ENCODE peak calls at places on chromosomes 3 and 15, in four cellular contexts. H is RWPE1, G is GM06990, J is B cell. U is an unnamed sample.

GRCh38 chr15:57376695-57377477 is 581 bp downstream of the CGNL1 start:
- DNase-seq in H (peak; percentile 38), G (no peak), J (peak; percentile 75), U (peak; percentile 43)

GRCh38 chr3:143332046-143332445 is 212.5 kb downstream of the CHST2 start:
- DNase-seq in H (no peak), G (no peak), J (no peak), U (no peak)

GRCh38 chr3:149085828-149086231 is 503 bp downstream of the HLTF start:
- DNase-seq in H (no peak), G (no peak), J (peak; percentile 30), U (peak; percentile 44)

GRCh38 chr15:77846360-77846759 is 213.6 kb upstream of the LINGO1 start:
- DNase-seq in H (no peak), G (no peak), J (no peak), U (no peak)

GRCh38 chr3:18812316-18812715 is 336.0 kb upstream of the KCNH8 start:
- DNase-seq in H (no peak), G (no peak), J (no peak), U (no peak)

GRCh38 chr3:143078883-143079282 is 40.7 kb upstream of the CHST2 start:
- DNase-seq in H (peak; percentile 42), G (no peak), J (no peak), U (no peak)

GRCh38 chr15:83871808-83872559 is 218.1 kb downstream of the ADAMTSL3 start:
- DNase-seq in H (peak; percentile 63), G (peak; percentile 19), J (no peak), U (peak; percentile 33)

GRCh38 chr3:183394150-183394549 is 34.3 kb downstream of the MCF2L2 start:
- DNase-seq in H (peak; percentile 20), G (no peak), J (no peak), U (no peak)

GRCh38 chr3:132550579-132551305 is 46.3 kb upstream of the ACKR4 start:
- DNase-seq in H (no peak), G (no peak), J (no peak), U (no peak)

GRCh38 chr15:98650871-98651481 is 2.6 kb downstream of the IGF1R start:
- DNase-seq in H (no peak), G (no peak), J (peak; percentile 31), U (no peak)

GRCh38 chr15:51621917-51622268 is 678 bp downstream of the DMXL2 start:
- DNase-seq in H (peak; percentile 69), G (no peak), J (peak; percentile 26), U (peak; percentile 67)

GRCh38 chr15:88395241-88395640 is 71.9 kb downstream of the MRPL46 start:
- DNase-seq in H (no peak), G (no peak), J (no peak), U (no peak)

GRCh38 chr3:63993653-63994079 is 29.6 kb downstream of the PSMD6 start:
- DNase-seq in H (peak; percentile 59), G (no peak), J (peak; percentile 58), U (peak; percentile 71)

GRCh38 chr3:172300187-172300586 is 148.1 kb downstream of the GHSR start:
- DNase-seq in H (no peak), G (no peak), J (no peak), U (no peak)

GRCh38 chr3:77303943-77304778 is 264.3 kb downstream of the ROBO2 start:
- DNase-seq in H (no peak), G (no peak), J (no peak), U (no peak)

GRCh38 chr15:60918234-60918964 is 310.7 kb downstream of the RORA start:
- DNase-seq in H (no peak), G (no peak), J (no peak), U (no peak)

GRCh38 chr3:31116651-31117050 is 222.2 kb upstream of the GADL1 start:
- DNase-seq in H (no peak), G (no peak), J (no peak), U (no peak)

GRCh38 chr3:127833281-127834032 is 11.1 kb upstream of the MGLL start:
- DNase-seq in H (no peak), G (no peak), J (no peak), U (no peak)

GRCh38 chr3:176755552-176755951 is 441.7 kb downstream of the TBL1XR1 start:
- DNase-seq in H (no peak), G (no peak), J (no peak), U (no peak)

GRCh38 chr15:69592954-69593353 is 140.3 kb downstream of the RPLP1 start:
- DNase-seq in H (no peak), G (no peak), J (no peak), U (no peak)

GRCh38 chr15:60392986-60393811 is 4.6 kb downstream of the ANXA2 start:
- DNase-seq in H (peak; percentile 93), G (no peak), J (no peak), U (no peak)

GRCh38 chr15:69049976-69050375 is 35.5 kb downstream of the NOX5 start:
- DNase-seq in H (no peak), G (no peak), J (no peak), U (no peak)

GRCh38 chr3:51379746-51380330 is 5.3 kb upstream of the MANF start:
- DNase-seq in H (no peak), G (no peak), J (no peak), U (no peak)

GRCh38 chr3:192054881-192055280 is 593.9 kb downstream of the PYDC2 start:
- DNase-seq in H (peak; percentile 34), G (no peak), J (no peak), U (no peak)

GRCh38 chr3:67384790-67385397 is 269.5 kb downstream of the SUCLG2 start:
- DNase-seq in H (no peak), G (no peak), J (no peak), U (peak; percentile 52)

GRCh38 chr3:179455954-179456353 is 4.7 kb upstream of the GNB4 start:
- DNase-seq in H (no peak), G (no peak), J (no peak), U (no peak)

GRCh38 chr3:11096266-11097135 is 57.8 kb upstream of the HRH1 start:
- DNase-seq in H (peak; percentile 89), G (no peak), J (no peak), U (no peak)

GRCh38 chr3:150384517-150385212 is 23.4 kb upstream of the TSC22D2 start:
- DNase-seq in H (no peak), G (peak; percentile 84), J (peak; percentile 53), U (peak; percentile 72)

GRCh38 chr3:66609660-66610547 is 109.1 kb upstream of the LRIG1 start:
- DNase-seq in H (peak; percentile 5), G (no peak), J (no peak), U (no peak)

GRCh38 chr3:29764059-29764458 is 483.2 kb downstream of the RBMS3 start:
- DNase-seq in H (no peak), G (no peak), J (no peak), U (no peak)

GRCh38 chr3:131711114-131711786 is 208.5 kb upstream of the MRPL3 start:
- DNase-seq in H (no peak), G (no peak), J (no peak), U (no peak)

GRCh38 chr3:52483577-52484495 is 11.3 kb upstream of the STAB1 start:
- DNase-seq in H (peak; percentile 55), G (no peak), J (no peak), U (no peak)

GRCh38 chr3:52479876-52480575 is 15.1 kb upstream of the STAB1 start:
- DNase-seq in H (no peak), G (no peak), J (no peak), U (no peak)

GRCh38 chr3:52480768-52481715 is 14.1 kb upstream of the STAB1 start:
- DNase-seq in H (no peak), G (no peak), J (no peak), U (no peak)

GRCh38 chr3:52483081-52483480 is 12.1 kb upstream of the STAB1 start:
- DNase-seq in H (no peak), G (no peak), J (no peak), U (no peak)

DNA sequence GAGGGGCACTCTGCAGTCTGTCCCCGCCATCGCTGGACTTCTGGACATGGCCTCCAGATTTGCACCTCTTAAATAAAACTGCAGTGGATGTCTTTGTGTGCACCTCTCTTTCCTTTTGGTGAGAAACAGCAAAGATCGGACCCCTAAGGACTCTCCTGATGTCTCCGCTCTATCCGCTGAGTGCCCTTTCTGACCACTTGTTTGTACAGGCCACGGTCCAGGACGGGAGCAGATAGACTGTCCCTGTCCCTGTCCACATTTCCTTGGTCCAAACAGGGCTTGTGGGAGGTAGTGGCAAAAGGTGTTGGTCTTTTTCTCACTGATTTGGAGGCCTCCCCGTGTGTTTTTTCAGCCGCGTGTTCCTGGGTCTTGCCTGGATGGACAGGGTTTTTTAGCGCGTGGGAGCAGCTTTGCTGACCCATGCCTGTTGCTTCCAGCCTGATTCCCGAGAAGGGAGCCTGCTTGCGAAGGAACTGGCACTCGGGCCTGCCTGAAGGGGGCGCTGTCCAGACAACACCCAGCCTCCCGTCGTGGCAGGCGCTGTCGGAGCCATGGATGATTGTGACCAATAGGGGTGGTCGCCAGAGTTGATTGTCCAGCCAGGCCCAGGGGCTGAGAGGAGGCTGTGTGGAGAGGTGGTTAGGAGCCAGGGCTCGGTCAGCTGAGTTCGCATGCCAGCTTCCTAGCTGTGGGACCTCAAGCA is 13.2 kb upstream of the STAB1 start:
- DNase-seq in H (no peak), G (no peak), J (no peak), U (no peak)
- TF ChIP-seq CTCF in H (peak; percentile 28), G (peak; percentile 43), J (peak; percentile 37), U (peak; percentile 37)

GRCh38 chr3:46094506-46094905 is 67.2 kb upstream of the XCR1 start:
- DNase-seq in H (no peak), G (no peak), J (no peak), U (no peak)

GRCh38 chr3:46096336-46096735 is 69.1 kb upstream of the XCR1 start:
- DNase-seq in H (no peak), G (no peak), J (no peak), U (no peak)

GRCh38 chr3:46096781-46097180 is 69.5 kb upstream of the XCR1 start:
- DNase-seq in H (no peak), G (no peak), J (no peak), U (no peak)

GRCh38 chr3:46093327-46093932 is 66.1 kb upstream of the XCR1 start:
- DNase-seq in H (no peak), G (no peak), J (no peak), U (no peak)

GRCh38 chr3:46095307-46095706 is 68.0 kb upstream of the XCR1 start:
- DNase-seq in H (no peak), G (peak; percentile 84), J (peak; percentile 63), U (peak; percentile 58)
- TF ChIP-seq CTCF in H (no peak), G (no peak), J (no peak), U (no peak)

GRCh38 chr3:57949779-57950618 is 58.2 kb upstream of the FLNB start:
- DNase-seq in H (peak; percentile 60), G (no peak), J (no peak), U (no peak)
- TF ChIP-seq CTCF in H (peak; percentile 35), G (no peak), J (no peak), U (no peak)

GRCh38 chr15:45958924-45959323 is 324.1 kb downstream of the SQOR start:
- DNase-seq in H (no peak), G (no peak), J (no peak), U (no peak)
- TF ChIP-seq CTCF in H (no peak), G (no peak), J (no peak), U (no peak)

GRCh38 chr15:31236184-31237041 is 90.2 kb upstream of the KLF13 start:
- DNase-seq in H (peak; percentile 91), G (peak; percentile 81), J (no peak), U (peak; percentile 59)
- TF ChIP-seq CTCF in H (no peak), G (no peak), J (no peak), U (no peak)

GRCh38 chr3:186930639-186931486 is 537 bp downstream of the ST6GAL1 start:
- DNase-seq in H (no peak), G (peak; percentile 83), J (peak; percentile 86), U (peak; percentile 81)
- TF ChIP-seq CTCF in H (peak; percentile 8), G (peak; percentile 49), J (peak; percentile 47), U (peak; percentile 25)